ENCODE peak calls at places on chromosomes 1 and 21, in six cellular contexts. Q is GM12892, J is H1, H is K562, Y is GM12878, V is HepG2. A is an unnamed sample.
A peak's percentile ranks its signal among the peaks of the same experiment; 100 is the strongest.

GRCh38 chr1:150210086-150210485 is 25.8 kb downstream of the ANP32E start:
- DNase-seq in H (no peak), Y (no peak), V (no peak), J (no peak), Q (no peak), A (no peak)

GRCh38 chr1:168618351-168618750 is 41.9 kb downstream of the XCL1 start:
- DNase-seq in J (no peak), V (no peak), Q (no peak), Y (no peak), H (no peak), A (no peak)

GRCh38 chr1:31575373-31576140 is 758 bp upstream of the TINAGL1 start:
- DNase-seq in Q (no peak), J (no peak), Y (no peak), H (peak; percentile 7), V (peak; percentile 93), A (no peak)

GRCh38 chr1:3064296-3064850 is 4.6 kb upstream of the PRDM16 start:
- DNase-seq in J (no peak), Q (no peak), V (no peak), Y (no peak), H (no peak), A (no peak)

GRCh38 chr1:72704841-72705477 is 422.6 kb upstream of the NEGR1 start:
- DNase-seq in Q (no peak), J (no peak), H (no peak), V (no peak), Y (no peak), A (no peak)

GRCh38 chr1:52263153-52263910 is 102.7 kb downstream of the CC2D1B start:
- DNase-seq in Q (no peak), H (no peak), J (no peak), V (peak; percentile 51), Y (no peak), A (no peak)

GRCh38 chr1:16614361-16615252 is 1.2 kb upstream of the NBPF1 start:
- DNase-seq in H (peak; percentile 56), Y (no peak), Q (no peak), J (no peak), V (no peak), A (no peak)

GRCh38 chr1:156848461-156849150 is 10.3 kb downstream of the INSRR start:
- DNase-seq in Y (no peak), V (no peak), H (peak; percentile 72), J (no peak), Q (no peak), A (no peak)

GRCh38 chr21:17585875-17586450 is 26.7 kb downstream of the BTG3 start:
- DNase-seq in V (peak; percentile 41), Y (no peak), H (peak; percentile 19), J (no peak), Q (no peak), A (no peak)

GRCh38 chr1:248863011-248863881 is 4.4 kb upstream of the ZNF692 start:
- DNase-seq in Y (no peak), J (no peak), V (peak; percentile 62), Q (peak; percentile 59), H (peak; percentile 74), A (peak; percentile 55)
- TF ChIP-seq POLR2AphosphoS5 in Y (peak; percentile 51), J (peak; percentile 55), V (peak; percentile 59), Q (peak; percentile 75), H (no peak), A (no peak)

GRCh38 chr1:194297100-194297499 is 1110.7 kb upstream of the B3GALT2 start:
- DNase-seq in V (no peak), Y (no peak), J (no peak), H (no peak), Q (no peak), A (no peak)

GRCh38 chr1:194297999-194298598 is 1111.7 kb upstream of the B3GALT2 start:
- DNase-seq in J (no peak), Q (no peak), H (no peak), Y (no peak), V (no peak), A (no peak)

GRCh38 chr1:194296201-194296600 is 1109.8 kb upstream of the B3GALT2 start:
- DNase-seq in H (no peak), J (no peak), V (no peak), Y (no peak), Q (no peak), A (no peak)

GRCh38 chr1:194300776-194301175 is 1114.4 kb upstream of the B3GALT2 start:
- DNase-seq in Y (no peak), J (no peak), Q (no peak), V (no peak), H (no peak), A (no peak)

DNA sequence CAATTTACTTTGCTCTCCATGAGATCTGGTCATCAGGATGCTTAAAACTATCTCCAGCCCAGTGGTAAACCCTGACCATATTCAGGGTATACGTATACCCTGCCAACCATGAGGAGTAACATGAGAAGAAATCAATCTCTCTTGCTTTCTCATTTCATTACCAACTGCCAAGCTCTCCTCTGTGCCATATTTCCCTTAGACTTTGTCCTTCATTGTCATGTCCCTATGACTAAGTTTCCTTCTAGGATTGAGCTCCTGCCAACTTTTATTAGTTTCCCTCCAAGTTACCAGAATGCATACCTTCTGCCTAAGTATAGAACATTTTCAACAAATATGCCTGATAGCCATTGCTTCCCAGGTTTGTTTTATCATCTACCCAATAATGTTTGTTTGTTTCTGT is 1113.9 kb upstream of the B3GALT2 start:
- DNase-seq in Y (no peak), H (no peak), Q (no peak), V (no peak), J (no peak), A (no peak)
- TF ChIP-seq TAF1 in Y (no peak), H (no peak), Q (no peak), V (no peak), J (no peak), A (no peak)

GRCh38 chr1:175034775-175035174 is 11.6 kb upstream of the MRPS14 start:
- DNase-seq in Y (no peak), J (no peak), V (no peak), H (no peak), Q (no peak), A (no peak)
- TF ChIP-seq POLR2A in Y (no peak), J (no peak), V (no peak), H (no peak), Q (no peak), A (no peak)

DNA sequence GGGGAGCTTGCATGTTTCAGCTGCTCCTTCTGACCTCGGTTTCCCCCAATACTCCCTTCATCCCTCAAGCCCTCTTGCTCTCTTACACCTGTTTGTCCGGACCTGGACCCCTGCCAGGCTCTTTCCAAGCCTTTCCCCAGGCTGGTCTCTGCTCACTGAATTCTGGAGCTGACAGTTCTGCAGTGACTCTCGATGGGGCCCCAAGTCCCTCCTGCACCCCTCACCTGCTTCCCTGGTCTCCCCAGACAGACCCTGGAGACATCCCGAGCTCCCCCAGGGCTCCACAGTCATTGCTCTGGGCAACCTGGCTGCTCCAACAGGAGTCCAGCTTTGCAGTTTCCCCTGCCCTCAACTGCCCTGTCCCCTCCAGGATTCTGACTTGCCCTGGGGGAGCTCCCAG is 198.6 kb downstream of the GRIK3 start:
- DNase-seq in H (no peak), J (no peak), Q (no peak), V (no peak), Y (no peak), A (no peak)
- TF ChIP-seq POLR2AphosphoS5 in H (no peak), J (no peak), Q (no peak), V (no peak), Y (no peak), A (no peak)

GRCh38 chr1:24541711-24542346 is 14.1 kb upstream of the NCMAP start:
- DNase-seq in Q (no peak), H (no peak), J (no peak), V (peak; percentile 25), Y (no peak), A (no peak)
- TF ChIP-seq TAF1 in Q (no peak), H (no peak), J (no peak), V (no peak), Y (no peak), A (no peak)

GRCh38 chr1:74731399-74732052 is 1.3 kb downstream of the CRYZ start:
- DNase-seq in J (no peak), Q (no peak), Y (no peak), H (peak; percentile 82), V (peak; percentile 92), A (no peak)
- TF ChIP-seq POLR2A in J (no peak), Q (no peak), Y (no peak), H (no peak), V (peak; percentile 82), A (no peak)

GRCh38 chr1:110069302-110070281 is 880 bp downstream of the ALX3 start:
- DNase-seq in H (no peak), Q (no peak), Y (no peak), V (no peak), J (no peak), A (no peak)

GRCh38 chr1:110070282-110070967 is at the start of gene ALX3:
- DNase-seq in J (no peak), V (no peak), Q (no peak), Y (no peak), H (no peak), A (no peak)

GRCh38 chr1:110067429-110067956 is 3.0 kb downstream of the ALX3 start:
- DNase-seq in J (no peak), H (no peak), Q (no peak), V (no peak), Y (no peak), A (no peak)

GRCh38 chr1:110067957-110068645 is 2.4 kb downstream of the ALX3 start:
- DNase-seq in Q (no peak), V (no peak), H (no peak), J (no peak), Y (no peak), A (no peak)

GRCh38 chr1:110068646-110069301 is 1.7 kb downstream of the ALX3 start:
- DNase-seq in Y (no peak), V (no peak), J (no peak), Q (no peak), H (no peak), A (peak; percentile 46)
- TF ChIP-seq POLR2AphosphoS5 in Y (no peak), V (no peak), J (no peak), Q (no peak), H (no peak), A (no peak)

DNA sequence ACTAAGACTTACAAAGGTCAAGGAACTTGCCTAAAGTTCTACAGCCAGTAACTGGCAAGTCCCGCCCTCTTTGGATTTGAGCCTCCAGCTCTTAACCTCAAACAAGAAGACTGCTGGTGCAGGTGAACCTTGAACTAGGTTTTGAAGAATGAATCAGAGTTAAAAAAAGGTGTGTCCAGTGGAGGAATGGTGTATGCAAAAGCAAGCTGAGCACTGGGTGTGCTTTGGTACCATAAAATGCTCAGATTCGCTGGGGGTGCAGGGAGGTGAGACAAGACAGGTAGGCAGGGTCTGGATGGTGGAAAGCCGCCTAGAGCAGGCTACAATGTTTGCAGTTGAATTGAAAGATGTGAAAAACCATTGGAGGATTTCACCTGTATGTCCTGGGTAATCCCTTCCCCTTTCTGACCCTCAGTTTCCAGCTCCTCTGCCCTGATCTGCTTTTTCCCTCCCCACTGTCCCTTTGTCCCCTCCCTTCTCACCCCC is 39.8 kb downstream of the FOXD2 start:
- DNase-seq in H (no peak), V (peak; percentile 67), Q (no peak), Y (no peak), J (no peak), A (no peak)
- TF ChIP-seq TAF1 in H (no peak), V (no peak), Q (no peak), Y (no peak), J (no peak), A (no peak)

DNA sequence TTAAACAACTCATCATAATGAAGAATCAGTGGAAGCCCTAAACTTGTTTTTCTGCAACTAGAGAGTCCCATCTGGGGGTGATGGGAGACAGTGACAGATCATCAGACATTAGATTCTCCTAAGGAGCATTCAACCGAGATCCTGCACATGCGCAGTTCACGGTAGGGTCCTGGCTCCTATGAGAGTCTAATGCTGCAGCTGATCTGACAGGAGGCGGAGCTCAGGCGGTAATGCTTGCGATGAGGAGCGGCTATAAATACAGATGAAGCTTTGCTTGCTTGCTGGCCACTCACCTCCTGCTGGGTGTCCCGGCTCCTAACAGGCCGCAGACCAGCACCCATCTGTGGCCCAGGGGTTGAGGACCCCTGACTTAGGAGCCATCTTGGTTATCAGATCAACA is 247.2 kb downstream of the FMN2 start:
- DNase-seq in V (no peak), H (no peak), Y (no peak), Q (no peak), J (no peak), A (no peak)
- TF ChIP-seq POLR2A in V (no peak), H (no peak), Y (no peak), Q (no peak), J (no peak), A (no peak)

A was measured in GM12891.